ENCODE peak calls at places on chromosomes 16 and 17, in six cellular contexts. E, Z, H, W, D and C are unnamed samples.

GRCh38 chr16:47977802-47978201 is 178.0 kb downstream of the ABCC12 start:
- DNase-seq in Z (no peak), W (no peak), D (no peak), E (no peak), H (no peak), C (no peak)

GRCh38 chr17:42363231-42363630 is 25.0 kb downstream of the STAT3 start:
- DNase-seq in E (no peak), Z (no peak), D (no peak), W (no peak), H (no peak), C (no peak)

GRCh38 chr17:33520404-33521032 is 227.4 kb upstream of the ASIC2 start:
- DNase-seq in E (peak; percentile 21), D (no peak), H (peak; percentile 66), W (peak; percentile 41), Z (no peak), C (no peak)

GRCh38 chr16:56505174-56505573 is 14.7 kb downstream of the BBS2 start:
- DNase-seq in H (no peak), W (no peak), Z (no peak), E (no peak), D (no peak), C (no peak)

GRCh38 chr17:56815711-56816110 is 18.0 kb downstream of the C17orf67 start:
- DNase-seq in D (no peak), E (no peak), H (no peak), W (no peak), Z (no peak), C (no peak)

GRCh38 chr17:60577147-60577925 is 22.7 kb upstream of the PPM1D start:
- DNase-seq in W (no peak), D (no peak), Z (peak; percentile 48), H (peak; percentile 68), E (no peak), C (no peak)

GRCh38 chr17:17435323-17435722 is 41.5 kb upstream of the MED9 start:
- DNase-seq in D (no peak), H (no peak), Z (no peak), E (no peak), W (no peak), C (no peak)

GRCh38 chr16:4667203-4667983 is 26.0 kb upstream of the NUDT16L1 start:
- DNase-seq in H (no peak), E (no peak), Z (no peak), D (no peak), W (no peak), C (no peak)

GRCh38 chr17:73165616-73166404 is 1.0 kb downstream of the SSTR2 start:
- DNase-seq in E (no peak), Z (no peak), D (no peak), W (no peak), H (peak; percentile 52), C (no peak)

GRCh38 chr16:65098916-65099315 is 22.9 kb downstream of the CDH11 start:
- DNase-seq in H (no peak), E (no peak), D (no peak), W (no peak), Z (no peak), C (no peak)

GRCh38 chr17:13601317-13601775 is 383 bp downstream of the HS3ST3A1 start:
- DNase-seq in E (no peak), H (peak; percentile 46), D (no peak), W (no peak), Z (no peak), C (no peak)
- H3K27me3 ChIP-seq in E (no peaks in the 10 kb centered on the region), H (no peaks in the 10 kb centered on the region), D (peaks cover 7% of the 10 kb centered on the region), W (peaks cover 91% of the 10 kb centered on the region), Z (no peaks in the 10 kb centered on the region), C (no peaks in the 10 kb centered on the region)

GRCh38 chr17:48542956-48543853 is 1.7 kb downstream of the HOXB2 start:
- DNase-seq in D (peak; percentile 57), E (no peak), H (peak; percentile 75), Z (peak; percentile 33), W (no peak), C (no peak)

GRCh38 chr17:48545022-48545376 is at the start of gene HOXB2:
- DNase-seq in Z (peak; percentile 39), E (no peak), D (no peak), H (peak; percentile 73), W (no peak), C (no peak)

GRCh38 chr17:48545539-48545938 is 630 bp upstream of the HOXB2 start:
- DNase-seq in D (no peak), W (no peak), Z (no peak), H (no peak), E (no peak), C (no peak)

GRCh38 chr17:48543854-48544355 is 1.0 kb downstream of the HOXB2 start:
- DNase-seq in E (no peak), W (no peak), H (peak; percentile 68), Z (no peak), D (no peak), C (no peak)

DNA sequence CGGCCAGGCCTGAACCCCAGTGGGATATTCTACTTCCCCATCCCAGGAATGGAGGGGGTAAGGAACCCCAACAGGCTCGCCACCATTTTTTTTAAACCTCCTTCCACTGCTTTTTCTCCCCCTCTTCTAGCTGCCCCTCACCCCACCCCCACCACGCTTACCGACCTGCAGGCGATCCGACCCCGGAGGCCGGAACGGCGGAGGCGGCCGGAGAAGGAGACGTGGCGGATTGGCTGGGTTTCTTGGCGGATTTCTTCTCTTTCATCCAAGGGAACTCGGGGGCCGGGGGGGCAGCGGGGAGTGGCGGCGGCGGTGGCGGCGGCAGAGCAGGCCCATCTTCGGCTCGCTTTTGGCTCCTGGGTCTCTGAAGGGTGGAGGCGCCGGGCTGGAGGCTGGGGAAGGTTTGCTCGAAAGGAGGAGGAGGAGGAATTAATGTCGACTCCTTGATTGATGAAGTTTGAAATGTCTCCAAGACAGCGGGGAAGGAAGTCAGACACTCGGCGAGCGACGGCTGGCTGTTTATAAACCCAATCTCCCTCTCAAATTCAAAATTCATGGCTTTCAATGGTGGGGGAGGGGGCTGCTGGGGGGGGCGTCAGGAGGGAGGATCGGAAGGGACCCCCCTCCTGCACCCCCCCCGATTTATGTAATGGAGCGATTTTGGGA is 420 bp downstream of the HOXB2 start:
- DNase-seq in D (peak; percentile 50), E (no peak), Z (peak; percentile 72), W (peak; percentile 62), H (peak; percentile 95), C (no peak)
- H3K27me3 ChIP-seq in D (no peaks in the 10 kb centered on the region), E (no peaks in the 10 kb centered on the region), Z (peaks cover 5% of the 10 kb centered on the region), W (peaks cover 88% of the 10 kb centered on the region), H (no peaks in the 10 kb centered on the region), C (no peaks in the 10 kb centered on the region)

GRCh38 chr17:8913091-8913490 is 45.6 kb upstream of the PIK3R6 start:
- DNase-seq in Z (no peak), E (no peak), D (no peak), W (no peak), H (no peak), C (no peak)
- H3K27me3 ChIP-seq in Z (no peaks in the 10 kb centered on the region), E (peaks cover 59% of the 10 kb centered on the region), D (no peaks in the 10 kb centered on the region), W (peaks cover 45% of the 10 kb centered on the region), H (no peaks in the 10 kb centered on the region), C (peaks cover 13% of the 10 kb centered on the region)

GRCh38 chr17:63124536-63124935 is 158.5 kb downstream of the TANC2 start:
- DNase-seq in D (no peak), Z (no peak), W (no peak), H (no peak), E (no peak), C (no peak)

GRCh38 chr17:63120406-63120805 is 154.4 kb downstream of the TANC2 start:
- DNase-seq in H (no peak), D (no peak), E (peak; percentile 8), W (no peak), Z (no peak), C (no peak)

GRCh38 chr17:63124958-63125357 is 158.9 kb downstream of the TANC2 start:
- DNase-seq in D (no peak), E (no peak), H (no peak), Z (no peak), W (no peak), C (no peak)

GRCh38 chr17:63126607-63127006 is 160.6 kb downstream of the TANC2 start:
- DNase-seq in W (no peak), H (no peak), Z (no peak), D (no peak), E (no peak), C (no peak)

DNA sequence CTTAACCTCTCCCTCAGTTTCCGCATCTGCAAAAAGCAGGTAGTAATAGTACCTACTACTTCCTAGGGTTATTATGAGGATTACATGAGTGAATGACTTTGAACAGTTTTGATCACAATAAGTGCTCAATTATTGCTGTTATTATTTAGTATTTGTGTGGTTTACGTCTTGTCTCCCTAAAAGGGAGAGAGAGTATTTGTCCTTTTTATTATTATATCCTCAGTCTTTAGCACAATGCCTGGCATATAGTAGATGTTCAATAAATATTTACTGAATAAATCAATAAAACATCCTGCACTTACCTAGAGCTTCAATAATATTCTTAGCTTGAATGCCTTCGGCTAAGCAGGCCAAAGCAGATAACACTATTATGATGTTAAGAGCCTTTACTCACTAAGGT is 160.0 kb downstream of the TANC2 start:
- DNase-seq in W (no peak), D (no peak), H (no peak), Z (no peak), E (no peak), C (no peak)
- H3K27me3 ChIP-seq in W (no peaks in the 10 kb centered on the region), D (no peaks in the 10 kb centered on the region), H (no peaks in the 10 kb centered on the region), Z (no peaks in the 10 kb centered on the region), E (no peaks in the 10 kb centered on the region), C (no peaks in the 10 kb centered on the region)